ENCODE peak calls at places on chromosomes 11 and 22, in four cellular contexts. One of them, this sample, is unnamed.

GRCh38 chr11:12768731-12769673 is 94.8 kb downstream of the TEAD1 start:
- DNase-seq in tibial artery: no peak
- DNase-seq in lower lobe of right lung: no peak
- DNase-seq in fibroblast of mammary gland: no peak
- DNase-seq in this sample: no peak

GRCh38 chr11:12832828-12833227 is 158.6 kb downstream of the TEAD1 start:
- DNase-seq in fibroblast of mammary gland: peak; percentile 74
- DNase-seq in tibial artery: no peak
- DNase-seq in lower lobe of right lung: no peak
- DNase-seq in this sample: no peak

GRCh38 chr22:26708256-26709009 is 51.0 kb downstream of the MIAT start:
- DNase-seq in fibroblast of mammary gland: peak; percentile 24
- DNase-seq in tibial artery: no peak
- DNase-seq in lower lobe of right lung: no peak
- DNase-seq in this sample: no peak

GRCh38 chr22:48212727-48213126 is 1450.3 kb downstream of the TBC1D22A start:
- DNase-seq in lower lobe of right lung: no peak
- DNase-seq in tibial artery: no peak
- DNase-seq in fibroblast of mammary gland: no peak
- DNase-seq in this sample: no peak

GRCh38 chr11:3104051-3104714 is 47.0 kb upstream of the CARS1 start:
- DNase-seq in tibial artery: peak; percentile 62
- DNase-seq in fibroblast of mammary gland: no peak
- DNase-seq in lower lobe of right lung: no peak
- DNase-seq in this sample: peak; percentile 89

GRCh38 chr11:85423794-85424193 is 203.3 kb downstream of the DLG2 start:
- DNase-seq in lower lobe of right lung: no peak
- DNase-seq in fibroblast of mammary gland: no peak
- DNase-seq in tibial artery: no peak
- DNase-seq in this sample: no peak

GRCh38 chr11:66598993-66599392 is 6.0 kb downstream of the CCS start:
- DNase-seq in fibroblast of mammary gland: no peak
- DNase-seq in lower lobe of right lung: no peak
- DNase-seq in tibial artery: no peak
- DNase-seq in this sample: no peak

GRCh38 chr11:115581871-115582639 is 77.8 kb upstream of the CADM1 start:
- DNase-seq in tibial artery: no peak
- DNase-seq in lower lobe of right lung: no peak
- DNase-seq in fibroblast of mammary gland: no peak
- DNase-seq in this sample: no peak

GRCh38 chr11:62688481-62688880 is 849 bp downstream of the LRRN4CL start:
- DNase-seq in fibroblast of mammary gland: peak; percentile 30
- DNase-seq in tibial artery: no peak
- DNase-seq in lower lobe of right lung: no peak
- DNase-seq in this sample: no peak

GRCh38 chr11:17543574-17544180 is 539 bp downstream of the USH1C start:
- DNase-seq in tibial artery: no peak
- DNase-seq in lower lobe of right lung: no peak
- DNase-seq in fibroblast of mammary gland: no peak
- DNase-seq in this sample: peak; percentile 48

GRCh38 chr22:32991353-32992115 is 66.6 kb downstream of the SYN3 start:
- DNase-seq in tibial artery: peak; percentile 78
- DNase-seq in lower lobe of right lung: peak; percentile 56
- DNase-seq in fibroblast of mammary gland: peak; percentile 2
- DNase-seq in this sample: no peak

GRCh38 chr11:97259884-97260283 is 870.1 kb downstream of the JRKL start:
- DNase-seq in fibroblast of mammary gland: no peak
- DNase-seq in tibial artery: no peak
- DNase-seq in lower lobe of right lung: no peak
- DNase-seq in this sample: no peak

GRCh38 chr22:39236321-39237275 is 8.2 kb downstream of the PDGFB start:
- DNase-seq in lower lobe of right lung: peak; percentile 51
- DNase-seq in tibial artery: no peak
- DNase-seq in fibroblast of mammary gland: no peak
- DNase-seq in this sample: no peak

GRCh38 chr22:22787805-22788459 is 99.7 kb upstream of the IGLL5 start:
- DNase-seq in lower lobe of right lung: peak; percentile 66
- DNase-seq in tibial artery: no peak
- DNase-seq in fibroblast of mammary gland: peak; percentile 58
- DNase-seq in this sample: no peak

GRCh38 chr11:69746140-69746539 is 29.0 kb downstream of the FGF4 start:
- DNase-seq in fibroblast of mammary gland: no peak
- DNase-seq in lower lobe of right lung: no peak
- DNase-seq in tibial artery: no peak
- DNase-seq in this sample: peak; percentile 78

GRCh38 chr22:43375951-43376455 is 32.8 kb upstream of the SCUBE1 start:
- DNase-seq in tibial artery: no peak
- DNase-seq in lower lobe of right lung: no peak
- DNase-seq in fibroblast of mammary gland: peak; percentile 30
- DNase-seq in this sample: no peak

GRCh38 chr11:76186776-76187279 is 19.5 kb downstream of the WNT11 start:
- DNase-seq in fibroblast of mammary gland: no peak
- DNase-seq in tibial artery: no peak
- DNase-seq in lower lobe of right lung: no peak
- DNase-seq in this sample: no peak

GRCh38 chr22:21919526-21920307 is 32.9 kb downstream of the PPM1F start:
- DNase-seq in lower lobe of right lung: no peak
- DNase-seq in fibroblast of mammary gland: no peak
- DNase-seq in tibial artery: no peak
- DNase-seq in this sample: no peak

GRCh38 chr11:100176456-100176855 is 510.6 kb upstream of the ARHGAP42 start:
- DNase-seq in tibial artery: no peak
- DNase-seq in fibroblast of mammary gland: no peak
- DNase-seq in lower lobe of right lung: no peak
- DNase-seq in this sample: no peak

GRCh38 chr11:100177651-100178050 is 509.4 kb upstream of the ARHGAP42 start:
- DNase-seq in tibial artery: no peak
- DNase-seq in lower lobe of right lung: no peak
- DNase-seq in fibroblast of mammary gland: no peak
- DNase-seq in this sample: no peak
- TF ChIP-seq CTCF in tibial artery: no peak
- TF ChIP-seq CTCF in lower lobe of right lung: no peak
- TF ChIP-seq CTCF in fibroblast of mammary gland: no peak
- TF ChIP-seq CTCF in this sample: no peak

GRCh38 chr22:37352481-37352880 is 70.2 kb downstream of the CYTH4 start:
- DNase-seq in fibroblast of mammary gland: no peak
- DNase-seq in tibial artery: no peak
- DNase-seq in lower lobe of right lung: no peak
- DNase-seq in this sample: no peak

GRCh38 chr22:37353839-37354238 is 71.5 kb downstream of the CYTH4 start:
- DNase-seq in tibial artery: no peak
- DNase-seq in fibroblast of mammary gland: no peak
- DNase-seq in lower lobe of right lung: no peak
- DNase-seq in this sample: no peak

GRCh38 chr22:37349043-37349814 is 66.9 kb downstream of the CYTH4 start:
- DNase-seq in lower lobe of right lung: no peak
- DNase-seq in fibroblast of mammary gland: no peak
- DNase-seq in tibial artery: no peak
- DNase-seq in this sample: no peak

GRCh38 chr22:37354271-37355069 is 72.2 kb downstream of the CYTH4 start:
- DNase-seq in fibroblast of mammary gland: no peak
- DNase-seq in lower lobe of right lung: no peak
- DNase-seq in tibial artery: no peak
- DNase-seq in this sample: no peak

DNA sequence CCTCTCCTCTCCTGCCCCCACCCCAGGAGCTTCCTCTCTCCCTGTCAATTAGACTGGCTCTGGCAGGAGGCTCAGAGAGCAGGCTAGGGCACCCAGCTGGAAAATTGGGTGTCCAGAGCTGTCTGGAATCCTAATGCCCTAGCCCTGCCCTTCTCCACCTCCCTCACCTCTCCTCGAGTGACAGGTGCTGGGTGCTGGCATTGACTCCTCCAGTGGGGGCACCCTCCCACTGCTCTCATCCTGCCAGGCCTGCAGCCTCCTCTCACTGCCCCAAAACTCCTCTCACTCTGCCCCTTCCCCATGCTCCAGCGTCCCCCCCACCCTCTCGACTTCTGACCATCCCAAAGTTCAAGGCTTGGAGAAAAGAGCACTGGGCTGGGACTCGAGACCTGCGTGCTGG is 69.0 kb downstream of the CYTH4 start:
- DNase-seq in tibial artery: no peak
- DNase-seq in fibroblast of mammary gland: no peak
- DNase-seq in lower lobe of right lung: no peak
- DNase-seq in this sample: no peak
- TF ChIP-seq CTCF in tibial artery: no peak
- TF ChIP-seq CTCF in fibroblast of mammary gland: no peak
- TF ChIP-seq CTCF in lower lobe of right lung: no peak
- TF ChIP-seq CTCF in this sample: no peak

DNA sequence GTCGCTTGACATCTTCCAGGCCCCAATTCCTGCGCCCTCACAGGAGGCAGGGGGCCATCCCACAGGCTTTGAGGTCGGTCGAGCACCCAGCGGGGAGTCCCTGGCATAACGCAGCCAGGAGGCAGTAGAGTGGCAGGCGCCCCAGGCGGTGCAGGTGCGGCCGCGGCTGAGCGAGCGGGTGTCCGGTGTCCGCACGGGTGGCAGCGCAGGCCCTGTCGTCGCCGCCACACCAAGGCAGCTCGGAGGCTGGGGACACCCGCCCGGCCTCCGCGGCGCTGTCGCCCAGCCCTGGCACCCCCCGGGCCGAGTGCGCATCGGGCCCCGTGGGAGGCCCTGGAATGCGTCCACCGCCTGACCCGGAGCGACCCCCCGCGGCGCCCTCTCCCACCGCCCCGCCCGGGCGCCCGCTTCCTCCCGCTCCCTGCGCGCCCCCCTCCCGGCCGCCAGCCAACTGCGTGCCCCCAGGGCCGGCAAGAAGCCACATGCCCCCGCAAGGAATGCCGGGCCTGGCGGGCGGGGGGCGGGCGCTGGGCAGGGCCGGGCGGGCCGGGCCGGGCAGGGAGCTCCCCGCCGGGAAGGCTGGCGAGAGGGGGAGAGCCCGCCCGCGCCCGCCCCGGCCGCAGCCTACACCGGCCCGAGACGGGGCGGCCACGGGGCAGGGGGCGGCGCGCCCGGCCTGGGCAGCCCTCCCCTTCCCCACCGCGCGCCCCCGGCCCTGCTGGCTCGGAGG is 33.9 kb downstream of the PRDM11 start:
- DNase-seq in tibial artery: peak; percentile 81
- DNase-seq in lower lobe of right lung: peak; percentile 64
- DNase-seq in fibroblast of mammary gland: no peak
- DNase-seq in this sample: no peak
- TF ChIP-seq CTCF in tibial artery: no peak
- TF ChIP-seq CTCF in lower lobe of right lung: peak; percentile 55
- TF ChIP-seq CTCF in fibroblast of mammary gland: peak; percentile 13
- TF ChIP-seq CTCF in this sample: peak; percentile 74

GRCh38 chr11:73270089-73270854 is 1.9 kb upstream of the P2RY6 start:
- DNase-seq in fibroblast of mammary gland: no peak
- DNase-seq in tibial artery: no peak
- DNase-seq in lower lobe of right lung: no peak
- DNase-seq in this sample: no peak
- TF ChIP-seq CTCF in fibroblast of mammary gland: no peak
- TF ChIP-seq CTCF in tibial artery: no peak
- TF ChIP-seq CTCF in lower lobe of right lung: no peak
- TF ChIP-seq CTCF in this sample: no peak

GRCh38 chr11:14186376-14186775 is 172.6 kb downstream of the RRAS2 start:
- DNase-seq in lower lobe of right lung: no peak
- DNase-seq in fibroblast of mammary gland: no peak
- DNase-seq in tibial artery: no peak
- DNase-seq in this sample: no peak

GRCh38 chr11:14189874-14190273 is 169.1 kb downstream of the RRAS2 start:
- DNase-seq in lower lobe of right lung: no peak
- DNase-seq in fibroblast of mammary gland: peak; percentile 56
- DNase-seq in tibial artery: peak; percentile 84
- DNase-seq in this sample: no peak

GRCh38 chr11:14185461-14185860 is 173.5 kb downstream of the RRAS2 start:
- DNase-seq in fibroblast of mammary gland: no peak
- DNase-seq in lower lobe of right lung: no peak
- DNase-seq in tibial artery: no peak
- DNase-seq in this sample: no peak

GRCh38 chr11:14193644-14194043 is 165.3 kb downstream of the RRAS2 start:
- DNase-seq in tibial artery: no peak
- DNase-seq in fibroblast of mammary gland: no peak
- DNase-seq in lower lobe of right lung: no peak
- DNase-seq in this sample: no peak

DNA sequence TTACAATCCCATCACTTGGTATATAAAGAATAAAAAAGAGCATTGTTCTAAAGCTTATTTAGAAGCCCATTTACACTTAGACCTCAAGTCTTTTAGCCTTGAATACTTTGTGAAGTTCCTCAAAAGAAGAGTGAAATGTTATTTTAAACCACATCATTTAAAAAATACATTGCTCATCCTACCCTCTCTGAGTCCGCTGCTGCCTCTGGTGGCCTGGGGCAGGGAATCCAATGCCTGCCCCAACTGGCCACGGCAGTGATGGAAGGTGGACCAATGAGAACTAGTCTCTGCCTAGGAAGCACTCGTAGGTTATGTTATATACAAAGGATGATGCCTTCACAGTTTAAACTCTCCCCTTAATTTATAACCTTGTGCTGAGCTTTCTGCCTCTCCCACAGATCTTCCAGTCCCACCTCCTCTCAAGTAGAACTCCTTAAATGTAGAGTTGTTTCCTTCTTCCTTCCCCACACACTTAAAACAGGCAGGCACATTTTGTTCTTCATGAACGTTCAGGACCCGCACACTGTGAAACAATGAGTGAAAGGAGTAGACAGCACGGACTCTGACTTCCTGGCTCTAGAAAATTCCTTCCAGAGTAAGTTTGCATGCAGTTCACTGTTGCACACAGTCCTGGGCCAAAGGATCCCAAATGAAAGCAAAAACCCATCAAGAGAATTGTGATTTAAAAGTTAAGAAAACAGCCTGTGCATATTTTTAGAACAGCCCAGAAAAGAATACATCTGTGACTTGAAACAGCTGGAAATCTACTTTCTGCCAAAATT is 167.8 kb downstream of the RRAS2 start:
- DNase-seq in lower lobe of right lung: no peak
- DNase-seq in fibroblast of mammary gland: no peak
- DNase-seq in tibial artery: no peak
- DNase-seq in this sample: no peak
- TF ChIP-seq CTCF in lower lobe of right lung: no peak
- TF ChIP-seq CTCF in fibroblast of mammary gland: no peak
- TF ChIP-seq CTCF in tibial artery: no peak
- TF ChIP-seq CTCF in this sample: no peak